ENCODE peak calls at places on chromosomes 1 and 21, in seven cellular contexts. One of them, this sample, is unnamed.

GRCh38 chr1:176205322-176205914 is 1.7 kb downstream of the COP1 start:
- DNase-seq in dorsolateral prefrontal cortex: no peak
- DNase-seq in IMR-90: peak
- DNase-seq in cardiac muscle cell: no peak
- DNase-seq in lung: no peak
- DNase-seq in fibroblast of lung: peak
- DNase-seq in brain microvascular endothelial cell: no peak
- DNase-seq in this sample: no peak

GRCh38 chr1:181112071-181112929 is 23.8 kb downstream of the IER5 start:
- DNase-seq in fibroblast of lung: peak
- DNase-seq in IMR-90: peak
- DNase-seq in lung: peak
- DNase-seq in cardiac muscle cell: no peak
- DNase-seq in dorsolateral prefrontal cortex: no peak
- DNase-seq in brain microvascular endothelial cell: peak
- DNase-seq in this sample: no peak

GRCh38 chr1:170694172-170694926 is 30.4 kb downstream of the PRRX1 start:
- DNase-seq in dorsolateral prefrontal cortex: no peak
- DNase-seq in brain microvascular endothelial cell: no peak
- DNase-seq in cardiac muscle cell: no peak
- DNase-seq in fibroblast of lung: peak
- DNase-seq in IMR-90: no peak
- DNase-seq in lung: no peak
- DNase-seq in this sample: no peak

GRCh38 chr1:89949991-89950624 is 44.8 kb upstream of the ZNF326 start:
- DNase-seq in brain microvascular endothelial cell: no peak
- DNase-seq in fibroblast of lung: no peak
- DNase-seq in dorsolateral prefrontal cortex: no peak
- DNase-seq in lung: no peak
- DNase-seq in cardiac muscle cell: no peak
- DNase-seq in IMR-90: no peak
- DNase-seq in this sample: no peak

GRCh38 chr1:242088875-242089274 is 90.0 kb upstream of the MAP1LC3C start:
- DNase-seq in lung: no peak
- DNase-seq in cardiac muscle cell: no peak
- DNase-seq in fibroblast of lung: no peak
- DNase-seq in IMR-90: no peak
- DNase-seq in brain microvascular endothelial cell: no peak
- DNase-seq in dorsolateral prefrontal cortex: no peak
- DNase-seq in this sample: no peak

GRCh38 chr1:174995916-174996315 is 3.8 kb upstream of the CACYBP start:
- DNase-seq in fibroblast of lung: peak
- DNase-seq in dorsolateral prefrontal cortex: no peak
- DNase-seq in lung: no peak
- DNase-seq in IMR-90: peak
- DNase-seq in cardiac muscle cell: no peak
- DNase-seq in brain microvascular endothelial cell: peak
- DNase-seq in this sample: no peak

GRCh38 chr1:225923381-225923691 is 714 bp downstream of the PYCR2 start:
- DNase-seq in fibroblast of lung: no peak
- DNase-seq in cardiac muscle cell: no peak
- DNase-seq in lung: no peak
- DNase-seq in IMR-90: no peak
- DNase-seq in dorsolateral prefrontal cortex: no peak
- DNase-seq in brain microvascular endothelial cell: no peak
- DNase-seq in this sample: no peak

GRCh38 chr21:17451364-17451869 is 61.4 kb upstream of the CXADR start:
- DNase-seq in cardiac muscle cell: no peak
- DNase-seq in lung: no peak
- DNase-seq in IMR-90: peak
- DNase-seq in dorsolateral prefrontal cortex: no peak
- DNase-seq in fibroblast of lung: peak
- DNase-seq in brain microvascular endothelial cell: peak
- DNase-seq in this sample: no peak

GRCh38 chr1:48291421-48291820 is 68.9 kb downstream of the SLC5A9 start:
- DNase-seq in IMR-90: no peak
- DNase-seq in lung: no peak
- DNase-seq in dorsolateral prefrontal cortex: no peak
- DNase-seq in brain microvascular endothelial cell: no peak
- DNase-seq in cardiac muscle cell: no peak
- DNase-seq in fibroblast of lung: no peak
- DNase-seq in this sample: no peak

GRCh38 chr21:42552407-42553336 is 39.0 kb downstream of the SLC37A1 start:
- DNase-seq in IMR-90: no peak
- DNase-seq in lung: no peak
- DNase-seq in dorsolateral prefrontal cortex: no peak
- DNase-seq in brain microvascular endothelial cell: no peak
- DNase-seq in cardiac muscle cell: no peak
- DNase-seq in fibroblast of lung: no peak
- DNase-seq in this sample: no peak

GRCh38 chr21:15741510-15741909 is 11.7 kb downstream of the USP25 start:
- DNase-seq in cardiac muscle cell: no peak
- DNase-seq in fibroblast of lung: peak
- DNase-seq in lung: no peak
- DNase-seq in IMR-90: peak
- DNase-seq in dorsolateral prefrontal cortex: no peak
- DNase-seq in brain microvascular endothelial cell: no peak
- DNase-seq in this sample: no peak

GRCh38 chr1:206579747-206580437 is 32.4 kb downstream of the EIF2D start:
- DNase-seq in IMR-90: peak
- DNase-seq in brain microvascular endothelial cell: no peak
- DNase-seq in dorsolateral prefrontal cortex: peak
- DNase-seq in fibroblast of lung: no peak
- DNase-seq in lung: peak
- DNase-seq in cardiac muscle cell: no peak
- DNase-seq in this sample: no peak

GRCh38 chr1:40478276-40478675 is 1.2 kb downstream of the ZFP69 start:
- DNase-seq in cardiac muscle cell: no peak
- DNase-seq in fibroblast of lung: no peak
- DNase-seq in brain microvascular endothelial cell: no peak
- DNase-seq in lung: no peak
- DNase-seq in dorsolateral prefrontal cortex: no peak
- DNase-seq in IMR-90: no peak
- DNase-seq in this sample: no peak

GRCh38 chr1:174116042-174116441 is 43.3 kb upstream of the RABGAP1L start:
- DNase-seq in fibroblast of lung: peak
- DNase-seq in brain microvascular endothelial cell: no peak
- DNase-seq in IMR-90: peak
- DNase-seq in dorsolateral prefrontal cortex: no peak
- DNase-seq in lung: no peak
- DNase-seq in cardiac muscle cell: no peak
- DNase-seq in this sample: no peak

GRCh38 chr1:235424092-235424491 is 56.9 kb downstream of the TBCE start:
- DNase-seq in lung: no peak
- DNase-seq in cardiac muscle cell: no peak
- DNase-seq in brain microvascular endothelial cell: no peak
- DNase-seq in IMR-90: no peak
- DNase-seq in dorsolateral prefrontal cortex: no peak
- DNase-seq in fibroblast of lung: no peak
- DNase-seq in this sample: no peak

GRCh38 chr1:36217667-36218066 is 6.6 kb upstream of the THRAP3 start:
- DNase-seq in fibroblast of lung: peak
- DNase-seq in brain microvascular endothelial cell: peak
- DNase-seq in cardiac muscle cell: peak
- DNase-seq in lung: no peak
- DNase-seq in IMR-90: peak
- DNase-seq in dorsolateral prefrontal cortex: peak
- DNase-seq in this sample: no peak

GRCh38 chr1:83996621-83997020 is 2.3 kb downstream of the TTLL7 start:
- DNase-seq in cardiac muscle cell: no peak
- DNase-seq in IMR-90: peak
- DNase-seq in lung: no peak
- DNase-seq in brain microvascular endothelial cell: peak
- DNase-seq in dorsolateral prefrontal cortex: no peak
- DNase-seq in fibroblast of lung: peak
- DNase-seq in this sample: no peak

GRCh38 chr21:30831194-30831765 is 1.7 kb upstream of the KRTAP7-1 start:
- DNase-seq in lung: no peak
- DNase-seq in dorsolateral prefrontal cortex: no peak
- DNase-seq in fibroblast of lung: no peak
- DNase-seq in brain microvascular endothelial cell: peak
- DNase-seq in cardiac muscle cell: peak
- DNase-seq in IMR-90: no peak
- DNase-seq in this sample: no peak

GRCh38 chr1:178664278-178664677 is 60.8 kb upstream of the RALGPS2 start:
- DNase-seq in fibroblast of lung: no peak
- DNase-seq in IMR-90: no peak
- DNase-seq in lung: no peak
- DNase-seq in brain microvascular endothelial cell: no peak
- DNase-seq in cardiac muscle cell: no peak
- DNase-seq in dorsolateral prefrontal cortex: no peak
- DNase-seq in this sample: no peak

GRCh38 chr1:16233431-16233830 is 3.6 kb downstream of the CPLANE2 start:
- DNase-seq in brain microvascular endothelial cell: no peak
- DNase-seq in fibroblast of lung: no peak
- DNase-seq in lung: no peak
- DNase-seq in dorsolateral prefrontal cortex: no peak
- DNase-seq in cardiac muscle cell: no peak
- DNase-seq in IMR-90: no peak
- DNase-seq in this sample: no peak

GRCh38 chr1:16236495-16237342 is at the start of gene CPLANE2:
- DNase-seq in cardiac muscle cell: peak
- DNase-seq in brain microvascular endothelial cell: peak
- DNase-seq in dorsolateral prefrontal cortex: peak
- DNase-seq in lung: peak
- DNase-seq in fibroblast of lung: peak
- DNase-seq in IMR-90: peak
- DNase-seq in this sample: peak

GRCh38 chr1:16235347-16235746 is 1.6 kb downstream of the CPLANE2 start:
- DNase-seq in IMR-90: no peak
- DNase-seq in lung: no peak
- DNase-seq in dorsolateral prefrontal cortex: no peak
- DNase-seq in brain microvascular endothelial cell: no peak
- DNase-seq in cardiac muscle cell: no peak
- DNase-seq in fibroblast of lung: no peak
- DNase-seq in this sample: no peak

GRCh38 chr1:16237343-16237830 is 404 bp upstream of the CPLANE2 start:
- DNase-seq in brain microvascular endothelial cell: no peak
- DNase-seq in lung: no peak
- DNase-seq in dorsolateral prefrontal cortex: no peak
- DNase-seq in fibroblast of lung: peak
- DNase-seq in IMR-90: peak
- DNase-seq in cardiac muscle cell: no peak
- DNase-seq in this sample: no peak

GRCh38 chr1:16236091-16236494 is 890 bp downstream of the CPLANE2 start:
- DNase-seq in IMR-90: peak
- DNase-seq in fibroblast of lung: no peak
- DNase-seq in lung: peak
- DNase-seq in dorsolateral prefrontal cortex: no peak
- DNase-seq in brain microvascular endothelial cell: no peak
- DNase-seq in cardiac muscle cell: no peak
- DNase-seq in this sample: no peak
- TF ChIP-seq CTCF in IMR-90: peak
- TF ChIP-seq CTCF in fibroblast of lung: peak
- TF ChIP-seq CTCF in lung: peak
- TF ChIP-seq CTCF in dorsolateral prefrontal cortex: no peak
- TF ChIP-seq CTCF in brain microvascular endothelial cell: peak
- TF ChIP-seq CTCF in cardiac muscle cell: no peak
- TF ChIP-seq CTCF in this sample: peak

GRCh38 chr1:82903626-82904025 is 1095.3 kb downstream of the TTLL7 start:
- DNase-seq in fibroblast of lung: no peak
- DNase-seq in brain microvascular endothelial cell: no peak
- DNase-seq in IMR-90: no peak
- DNase-seq in cardiac muscle cell: no peak
- DNase-seq in lung: no peak
- DNase-seq in dorsolateral prefrontal cortex: no peak
- DNase-seq in this sample: no peak

GRCh38 chr1:82907313-82907712 is 1091.6 kb downstream of the TTLL7 start:
- DNase-seq in fibroblast of lung: no peak
- DNase-seq in IMR-90: no peak
- DNase-seq in lung: no peak
- DNase-seq in dorsolateral prefrontal cortex: no peak
- DNase-seq in brain microvascular endothelial cell: no peak
- DNase-seq in cardiac muscle cell: no peak
- DNase-seq in this sample: no peak
- TF ChIP-seq CTCF in fibroblast of lung: no peak
- TF ChIP-seq CTCF in IMR-90: no peak
- TF ChIP-seq CTCF in lung: no peak
- TF ChIP-seq CTCF in dorsolateral prefrontal cortex: no peak
- TF ChIP-seq CTCF in brain microvascular endothelial cell: no peak
- TF ChIP-seq CTCF in cardiac muscle cell: no peak
- TF ChIP-seq CTCF in this sample: no peak

GRCh38 chr1:212285685-212286436 is 651 bp downstream of the PPP2R5A start:
- DNase-seq in lung: peak
- DNase-seq in brain microvascular endothelial cell: peak
- DNase-seq in fibroblast of lung: peak
- DNase-seq in IMR-90: peak
- DNase-seq in dorsolateral prefrontal cortex: peak
- DNase-seq in cardiac muscle cell: peak
- DNase-seq in this sample: peak

GRCh38 chr1:212284332-212284743 is 872 bp upstream of the PPP2R5A start:
- DNase-seq in cardiac muscle cell: no peak
- DNase-seq in lung: no peak
- DNase-seq in fibroblast of lung: peak
- DNase-seq in IMR-90: peak
- DNase-seq in brain microvascular endothelial cell: no peak
- DNase-seq in dorsolateral prefrontal cortex: no peak
- DNase-seq in this sample: no peak

GRCh38 chr1:212283741-212284140 is 1.5 kb upstream of the PPP2R5A start:
- DNase-seq in brain microvascular endothelial cell: no peak
- DNase-seq in lung: no peak
- DNase-seq in IMR-90: no peak
- DNase-seq in dorsolateral prefrontal cortex: no peak
- DNase-seq in fibroblast of lung: no peak
- DNase-seq in cardiac muscle cell: no peak
- DNase-seq in this sample: no peak

GRCh38 chr1:212286437-212287131 is 1.4 kb downstream of the PPP2R5A start:
- DNase-seq in IMR-90: peak
- DNase-seq in dorsolateral prefrontal cortex: no peak
- DNase-seq in lung: peak
- DNase-seq in fibroblast of lung: peak
- DNase-seq in cardiac muscle cell: peak
- DNase-seq in brain microvascular endothelial cell: peak
- DNase-seq in this sample: peak

GRCh38 chr1:212284744-212285684 is at the start of gene PPP2R5A:
- DNase-seq in lung: peak
- DNase-seq in fibroblast of lung: peak
- DNase-seq in dorsolateral prefrontal cortex: peak
- DNase-seq in brain microvascular endothelial cell: peak
- DNase-seq in cardiac muscle cell: peak
- DNase-seq in IMR-90: peak
- DNase-seq in this sample: peak
- TF ChIP-seq CTCF in lung: peak
- TF ChIP-seq CTCF in fibroblast of lung: no peak
- TF ChIP-seq CTCF in dorsolateral prefrontal cortex: peak
- TF ChIP-seq CTCF in brain microvascular endothelial cell: peak
- TF ChIP-seq CTCF in cardiac muscle cell: peak
- TF ChIP-seq CTCF in IMR-90: peak
- TF ChIP-seq CTCF in this sample: peak

DNA sequence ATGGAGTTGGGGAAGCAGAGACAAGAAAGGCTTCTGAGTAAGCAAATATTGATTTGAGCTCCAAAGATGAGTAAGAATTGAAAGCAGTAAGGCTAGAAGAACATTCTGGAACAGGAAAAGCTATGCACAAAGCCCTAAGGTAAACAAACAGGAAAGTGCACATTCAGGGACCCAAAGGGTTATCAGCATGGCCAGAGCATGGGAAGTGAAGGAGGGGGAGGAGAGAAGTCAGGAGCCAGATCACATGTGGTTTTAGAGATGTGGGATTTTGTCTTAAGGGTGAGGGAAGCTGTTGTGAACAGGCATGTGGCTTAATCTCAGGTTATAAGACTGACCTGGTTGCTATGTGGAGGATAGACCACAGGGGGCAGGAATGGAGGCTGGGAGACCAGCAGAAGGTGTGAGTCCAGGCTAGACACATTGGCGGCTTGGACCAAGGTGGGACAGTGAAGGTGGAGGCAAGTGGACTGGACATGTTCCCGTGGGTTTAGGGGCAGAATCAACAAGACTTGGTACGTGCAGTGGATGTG is 7.5 kb downstream of the CSF1 start:
- DNase-seq in dorsolateral prefrontal cortex: no peak
- DNase-seq in cardiac muscle cell: no peak
- DNase-seq in fibroblast of lung: no peak
- DNase-seq in brain microvascular endothelial cell: no peak
- DNase-seq in IMR-90: no peak
- DNase-seq in lung: no peak
- DNase-seq in this sample: no peak
- TF ChIP-seq CTCF in dorsolateral prefrontal cortex: no peak
- TF ChIP-seq CTCF in cardiac muscle cell: peak
- TF ChIP-seq CTCF in fibroblast of lung: no peak
- TF ChIP-seq CTCF in brain microvascular endothelial cell: peak
- TF ChIP-seq CTCF in IMR-90: no peak
- TF ChIP-seq CTCF in lung: no peak
- TF ChIP-seq CTCF in this sample: peak

This sample was measured in progenitor cell of endocrine pancreas.